ENCODE peak calls at places on chromosomes 16 and 17, in ten cellular contexts. J is HFF-Myc; M is CD8-positive, alpha-beta T cell; Z is endothelial cell; O is BJ; P is breast epithelium; D is A549; X is neural progenitor cell; R is astrocyte of the spinal cord; V is cardiac fibroblast. Y is an unnamed sample.

GRCh38 chr16:12133738-12134137 is 157.2 kb downstream of the SNX29 start:
- DNase-seq in J (no peak), M (no peak), Z (no peak), O (no peak), P (no peak), D (no peak), X (no peak), R (no peak), V (no peak), Y (no peak)

GRCh38 chr17:14775761-14776492 is 475.0 kb downstream of the HS3ST3B1 start:
- DNase-seq in J (no peak), M (no peak), Z (no peak), O (no peak), P (no peak), D (no peak), X (no peak), R (peak), V (peak), Y (no peak)

GRCh38 chr16:22721497-22722100 is 92.4 kb upstream of the HS3ST2 start:
- DNase-seq in J (peak), M (no peak), Z (no peak), O (no peak), P (no peak), D (no peak), X (no peak), R (no peak), V (no peak), Y (no peak)

GRCh38 chr16:6600167-6600566 is 732.5 kb upstream of the RBFOX1 start:
- DNase-seq in J (no peak), M (no peak), Z (no peak), O (no peak), P (no peak), D (no peak), X (no peak), R (no peak), V (no peak), Y (no peak)

GRCh38 chr17:17106716-17107115 is 64.5 kb downstream of the MPRIP start:
- DNase-seq in J (no peak), M (no peak), Z (no peak), O (no peak), P (no peak), D (no peak), X (no peak), R (no peak), V (no peak), Y (no peak)

GRCh38 chr17:19646788-19647696 is 1.5 kb upstream of the ALDH3A2 start:
- DNase-seq in J (no peak), M (no peak), Z (no peak), O (no peak), P (no peak), D (no peak), X (peak), R (peak), V (peak), Y (no peak)

GRCh38 chr17:80822700-80823410 is 168.8 kb upstream of the CHMP6 start:
- DNase-seq in J (no peak), M (no peak), Z (no peak), O (no peak), P (peak), D (no peak), X (no peak), R (no peak), V (no peak), Y (no peak)

GRCh38 chr17:77957215-77957868 is 1.2 kb upstream of the TNRC6C start:
- DNase-seq in J (no peak), M (no peak), Z (no peak), O (no peak), P (no peak), D (peak), X (peak), R (peak), V (peak), Y (peak)

GRCh38 chr16:30382398-30383015 is at the start of gene SEPTIN1:
- DNase-seq in J (no peak), M (peak), Z (no peak), O (no peak), P (no peak), D (no peak), X (no peak), R (no peak), V (no peak), Y (peak)

GRCh38 chr17:66988069-66988798 is 23.7 kb downstream of the CACNG4 start:
- DNase-seq in J (no peak), M (no peak), Z (no peak), O (no peak), P (no peak), D (no peak), X (peak), R (no peak), V (no peak), Y (no peak)

GRCh38 chr17:34252138-34252889 is 2.8 kb upstream of the CCL2 start:
- DNase-seq in J (no peak), M (no peak), Z (no peak), O (peak), P (peak), D (peak), X (no peak), R (peak), V (peak), Y (peak)

GRCh38 chr16:85335584-85336492 is 223.6 kb upstream of the CIBAR2 start:
- DNase-seq in J (no peak), M (no peak), Z (no peak), O (no peak), P (no peak), D (no peak), X (no peak), R (peak), V (peak), Y (no peak)

GRCh38 chr17:45073414-45074070 is 12.4 kb downstream of the NMT1 start:
- DNase-seq in J (no peak), M (no peak), Z (no peak), O (peak), P (no peak), D (no peak), X (no peak), R (peak), V (peak), Y (no peak)

GRCh38 chr17:57839571-57839923 is 10.3 kb downstream of the MRPS23 start:
- DNase-seq in J (no peak), M (no peak), Z (no peak), O (no peak), P (no peak), D (no peak), X (no peak), R (no peak), V (no peak), Y (no peak)

GRCh38 chr17:19345486-19346350 is 16.8 kb downstream of the B9D1 start:
- DNase-seq in J (no peak), M (no peak), Z (no peak), O (no peak), P (no peak), D (no peak), X (no peak), R (no peak), V (no peak), Y (no peak)

GRCh38 chr16:51050379-51050710 is 100.7 kb downstream of the SALL1 start:
- DNase-seq in J (no peak), M (no peak), Z (no peak), O (no peak), P (no peak), D (no peak), X (no peak), R (no peak), V (no peak), Y (no peak)

GRCh38 chr16:97822-98221 is 19.8 kb downstream of the MPG start:
- DNase-seq in J (no peak), M (no peak), Z (no peak), O (no peak), P (no peak), D (no peak), X (no peak), R (peak), V (peak), Y (no peak)

GRCh38 chr16:66189951-66190350 is 176.5 kb upstream of the CDH5 start:
- DNase-seq in J (peak), M (no peak), Z (no peak), O (peak), P (no peak), D (no peak), X (no peak), R (peak), V (peak), Y (no peak)

GRCh38 chr16:57916735-57917450 is 54.0 kb downstream of the CNGB1 start:
- DNase-seq in J (no peak), M (no peak), Z (no peak), O (no peak), P (no peak), D (no peak), X (no peak), R (no peak), V (peak), Y (no peak)

GRCh38 chr17:49260922-49261291 is 30.3 kb upstream of the PHOSPHO1 start:
- DNase-seq in J (no peak), M (no peak), Z (no peak), O (no peak), P (no peak), D (no peak), X (no peak), R (no peak), V (no peak), Y (no peak)

GRCh38 chr17:50585346-50585745 is 24.8 kb downstream of the CACNA1G start:
- DNase-seq in J (no peak), M (no peak), Z (no peak), O (no peak), P (no peak), D (no peak), X (no peak), R (no peak), V (no peak), Y (no peak)

GRCh38 chr17:50584116-50584515 is 23.6 kb downstream of the CACNA1G start:
- DNase-seq in J (no peak), M (no peak), Z (no peak), O (no peak), P (no peak), D (no peak), X (no peak), R (no peak), V (no peak), Y (no peak)

GRCh38 chr17:50582741-50583140 is 22.2 kb downstream of the CACNA1G start:
- DNase-seq in J (no peak), M (no peak), Z (no peak), O (no peak), P (no peak), D (no peak), X (no peak), R (no peak), V (no peak), Y (no peak)

GRCh38 chr17:50584749-50585148 is 24.2 kb downstream of the CACNA1G start:
- DNase-seq in J (no peak), M (no peak), Z (no peak), O (no peak), P (no peak), D (no peak), X (no peak), R (no peak), V (no peak), Y (no peak)

DNA sequence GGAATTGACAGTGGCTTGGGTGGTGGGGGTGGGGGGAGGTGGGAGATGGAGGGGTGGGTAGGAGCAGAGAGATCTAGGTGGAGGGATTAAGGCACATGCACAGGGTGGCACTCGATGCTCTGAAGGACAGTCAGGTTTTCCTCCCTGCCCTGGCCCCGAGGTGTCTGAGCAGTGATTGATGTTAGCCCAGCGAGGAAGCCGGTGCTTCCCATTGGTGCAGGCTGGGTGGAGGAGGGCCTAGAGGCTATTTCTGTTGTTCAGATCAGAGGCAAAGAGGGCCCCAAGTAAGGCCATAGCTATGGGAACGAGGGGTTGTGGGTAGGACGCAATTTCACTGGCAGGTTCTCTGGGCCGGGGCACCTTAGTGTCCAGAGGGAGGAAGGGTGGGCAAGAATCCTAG is 23.1 kb downstream of the CACNA1G start:
- DNase-seq in J (no peak), M (no peak), Z (no peak), O (no peak), P (no peak), D (no peak), X (no peak), R (no peak), V (no peak), Y (no peak)
- TF ChIP-seq CTCF in J (no peak), M (no peak), Z (no peak), O (no peak), P (no peak), D (no peak), X (no peak), R (no peak), V (no peak), Y (no peak)

GRCh38 chr16:81473969-81474959 is 29.7 kb downstream of the CMIP start:
- DNase-seq in J (no peak), M (no peak), Z (no peak), O (no peak), P (no peak), D (no peak), X (no peak), R (no peak), V (no peak), Y (no peak)
- TF ChIP-seq CTCF in J (no peak), M (no peak), Z (no peak), O (no peak), P (no peak), D (no peak), X (no peak), R (no peak), V (no peak), Y (no peak)

DNA sequence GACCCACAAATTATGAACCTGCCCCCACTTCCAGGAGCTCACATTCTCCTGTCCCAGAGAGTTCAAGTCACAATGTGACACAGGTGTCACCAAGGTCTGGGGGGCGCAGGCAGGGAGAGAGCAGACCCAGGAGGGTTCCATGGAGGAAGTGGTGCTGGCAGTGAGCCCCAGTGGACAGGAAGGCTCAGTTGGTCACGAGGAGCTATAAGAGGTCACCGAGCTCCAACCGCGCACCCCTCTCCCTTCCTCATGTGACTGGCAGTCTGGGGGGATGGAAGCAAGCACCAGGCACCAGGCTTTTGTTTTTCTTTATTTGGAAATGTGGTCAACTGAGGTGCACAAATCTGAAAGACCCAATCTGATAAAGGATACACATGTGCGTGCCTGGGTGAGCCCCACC is 2.5 kb downstream of the ITGAD start:
- DNase-seq in J (no peak), M (no peak), Z (no peak), O (no peak), P (no peak), D (no peak), X (no peak), R (no peak), V (no peak), Y (no peak)
- TF ChIP-seq CTCF in J (no peak), M (no peak), Z (no peak), O (no peak), P (no peak), D (no peak), X (no peak), R (no peak), V (no peak), Y (no peak)

GRCh38 chr17:46193626-46194392 is 580 bp upstream of the KANSL1 start:
- DNase-seq in J (peak), M (peak), Z (peak), O (peak), P (peak), D (peak), X (peak), R (peak), V (peak), Y (peak)
- TF ChIP-seq CTCF in J (no peak), M (peak), Z (peak), O (peak), P (peak), D (peak), X (peak), R (no peak), V (peak), Y (no peak)

GRCh38 chr17:72467841-72468653 is 347.2 kb downstream of the SOX9 start:
- DNase-seq in J (peak), M (no peak), Z (no peak), O (peak), P (peak), D (no peak), X (peak), R (no peak), V (peak), Y (no peak)

GRCh38 chr17:72466606-72467005 is 345.8 kb downstream of the SOX9 start:
- DNase-seq in J (no peak), M (no peak), Z (no peak), O (no peak), P (no peak), D (no peak), X (no peak), R (no peak), V (no peak), Y (no peak)

GRCh38 chr17:72465191-72466024 is 344.6 kb downstream of the SOX9 start:
- DNase-seq in J (peak), M (no peak), Z (no peak), O (peak), P (peak), D (peak), X (no peak), R (peak), V (peak), Y (peak)

GRCh38 chr17:72463287-72464102 is 342.7 kb downstream of the SOX9 start:
- DNase-seq in J (no peak), M (no peak), Z (no peak), O (no peak), P (no peak), D (no peak), X (no peak), R (no peak), V (no peak), Y (no peak)

DNA sequence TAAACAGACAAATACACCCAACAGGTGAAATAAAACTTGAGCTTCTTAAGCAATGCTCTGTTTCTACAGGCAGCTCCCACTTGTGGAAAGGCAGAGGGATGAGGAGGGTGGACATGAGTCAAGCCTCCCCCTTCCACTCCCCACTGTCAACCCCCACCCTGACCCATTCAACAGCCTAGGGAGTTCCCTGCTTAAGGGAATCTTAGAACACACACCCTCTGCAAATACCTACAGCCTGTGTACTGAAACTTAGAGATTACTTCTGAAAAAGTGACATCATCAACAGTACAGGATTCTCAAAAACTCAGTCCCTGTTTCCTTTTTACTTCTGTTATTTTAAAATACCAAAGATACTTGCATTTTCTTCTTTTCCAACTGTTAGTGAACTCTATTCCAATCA is 345.4 kb downstream of the SOX9 start:
- DNase-seq in J (no peak), M (no peak), Z (no peak), O (peak), P (no peak), D (peak), X (no peak), R (peak), V (peak), Y (peak)
- TF ChIP-seq CTCF in J (no peak), M (no peak), Z (no peak), O (peak), P (no peak), D (no peak), X (no peak), R (no peak), V (no peak), Y (no peak)

GRCh38 chr17:2222301-2222700 is 81.3 kb downstream of the SMG6 start:
- DNase-seq in J (no peak), M (no peak), Z (no peak), O (no peak), P (no peak), D (no peak), X (no peak), R (no peak), V (no peak), Y (peak)
- TF ChIP-seq CTCF in J (no peak), M (no peak), Z (no peak), O (no peak), P (no peak), D (no peak), X (no peak), R (no peak), V (no peak), Y (no peak)

GRCh38 chr17:44005865-44006580 is 1.6 kb downstream of the NAGS start:
- DNase-seq in J (no peak), M (no peak), Z (peak), O (no peak), P (no peak), D (no peak), X (peak), R (peak), V (no peak), Y (peak)
- TF ChIP-seq CTCF in J (no peak), M (no peak), Z (no peak), O (peak), P (no peak), D (no peak), X (peak), R (peak), V (peak), Y (no peak)

DNA sequence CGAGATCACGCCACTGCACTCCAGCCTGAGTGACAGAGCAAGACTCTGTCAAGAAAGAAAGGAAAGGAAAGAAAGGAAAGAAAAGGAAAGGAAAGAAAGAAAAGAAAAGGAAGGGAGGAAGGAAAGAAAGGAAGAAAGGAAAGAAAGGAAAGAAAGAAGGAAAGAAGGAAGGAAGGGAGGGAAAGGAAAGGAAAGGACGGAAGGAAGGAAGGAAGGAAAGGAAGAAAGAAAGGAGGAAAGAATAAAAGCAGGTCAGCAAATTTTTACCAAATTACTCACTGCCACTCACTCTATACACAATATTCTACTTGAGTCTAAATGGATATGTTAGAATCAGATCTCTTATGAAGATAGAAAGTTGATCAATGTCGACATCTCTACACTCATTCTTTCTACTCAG is 49.8 kb downstream of the RND2 start:
- DNase-seq in J (no peak), M (no peak), Z (no peak), O (no peak), P (no peak), D (no peak), X (no peak), R (no peak), V (no peak), Y (no peak)
- TF ChIP-seq CTCF in J (no peak), M (no peak), Z (no peak), O (no peak), P (no peak), D (no peak), X (no peak), R (no peak), V (no peak), Y (no peak)

GRCh38 chr16:67390816-67391423 is 2.4 kb downstream of the TPPP3 start:
- DNase-seq in J (no peak), M (no peak), Z (no peak), O (no peak), P (no peak), D (no peak), X (no peak), R (no peak), V (no peak), Y (no peak)
- TF ChIP-seq CTCF in J (no peak), M (no peak), Z (no peak), O (no peak), P (no peak), D (no peak), X (no peak), R (no peak), V (no peak), Y (no peak)